ENCODE peak calls at places on chromosomes 13 and 19, in ten cellular contexts. One of them, this sample, is unnamed.

GRCh38 chr13:40508767-40509342 is 157.6 kb downstream of the FOXO1 start:
- DNase-seq in endothelial cell: no peak
- DNase-seq in transverse colon: no peak
- DNase-seq in foreskin fibroblast: no peak
- DNase-seq in osteocyte: no peak
- DNase-seq in neural crest cell: no peak
- DNase-seq in heart left ventricle: no peak
- DNase-seq in fibroblast of lung: no peak
- DNase-seq in H9: no peak
- DNase-seq in ovary: no peak
- DNase-seq in this sample: no peak

GRCh38 chr13:40230833-40231266 is 435.6 kb downstream of the FOXO1 start:
- DNase-seq in ovary: no peak
- DNase-seq in transverse colon: no peak
- DNase-seq in H9: no peak
- DNase-seq in heart left ventricle: no peak
- DNase-seq in osteocyte: no peak
- DNase-seq in neural crest cell: no peak
- DNase-seq in endothelial cell: peak; percentile 8
- DNase-seq in fibroblast of lung: peak; percentile 75
- DNase-seq in foreskin fibroblast: peak; percentile 41
- DNase-seq in this sample: no peak

GRCh38 chr19:1177322-1178114 is 3.5 kb upstream of the SBNO2 start:
- DNase-seq in endothelial cell: no peak
- DNase-seq in fibroblast of lung: peak; percentile 97
- DNase-seq in ovary: no peak
- DNase-seq in H9: no peak
- DNase-seq in foreskin fibroblast: peak; percentile 97
- DNase-seq in heart left ventricle: no peak
- DNase-seq in osteocyte: no peak
- DNase-seq in neural crest cell: no peak
- DNase-seq in transverse colon: no peak
- DNase-seq in this sample: no peak

GRCh38 chr19:40335855-40336700 is 12.1 kb downstream of the C19orf47 start:
- DNase-seq in neural crest cell: no peak
- DNase-seq in foreskin fibroblast: no peak
- DNase-seq in H9: no peak
- DNase-seq in fibroblast of lung: peak; percentile 75
- DNase-seq in endothelial cell: no peak
- DNase-seq in transverse colon: no peak
- DNase-seq in osteocyte: no peak
- DNase-seq in ovary: no peak
- DNase-seq in heart left ventricle: no peak
- DNase-seq in this sample: no peak

GRCh38 chr19:39145180-39145953 is 19.8 kb downstream of the PAK4 start:
- DNase-seq in H9: no peak
- DNase-seq in heart left ventricle: no peak
- DNase-seq in osteocyte: no peak
- DNase-seq in transverse colon: peak; percentile 45
- DNase-seq in fibroblast of lung: no peak
- DNase-seq in endothelial cell: no peak
- DNase-seq in neural crest cell: no peak
- DNase-seq in ovary: no peak
- DNase-seq in foreskin fibroblast: no peak
- DNase-seq in this sample: no peak

GRCh38 chr13:69947577-69947976 is 160.0 kb upstream of the ATXN8OS start:
- DNase-seq in endothelial cell: no peak
- DNase-seq in ovary: no peak
- DNase-seq in foreskin fibroblast: no peak
- DNase-seq in neural crest cell: no peak
- DNase-seq in fibroblast of lung: no peak
- DNase-seq in heart left ventricle: no peak
- DNase-seq in transverse colon: no peak
- DNase-seq in osteocyte: no peak
- DNase-seq in H9: no peak
- DNase-seq in this sample: no peak

GRCh38 chr13:31053098-31053497 is 108.6 kb downstream of the HSPH1 start:
- DNase-seq in foreskin fibroblast: no peak
- DNase-seq in neural crest cell: no peak
- DNase-seq in transverse colon: no peak
- DNase-seq in H9: no peak
- DNase-seq in ovary: no peak
- DNase-seq in endothelial cell: no peak
- DNase-seq in fibroblast of lung: peak; percentile 59
- DNase-seq in heart left ventricle: no peak
- DNase-seq in osteocyte: no peak
- DNase-seq in this sample: no peak

GRCh38 chr13:110062077-110062776 is 244.7 kb downstream of the COL4A1 start:
- DNase-seq in ovary: no peak
- DNase-seq in foreskin fibroblast: peak; percentile 23
- DNase-seq in H9: no peak
- DNase-seq in neural crest cell: no peak
- DNase-seq in endothelial cell: no peak
- DNase-seq in osteocyte: no peak
- DNase-seq in heart left ventricle: peak; percentile 38
- DNase-seq in transverse colon: no peak
- DNase-seq in fibroblast of lung: peak; percentile 59
- DNase-seq in this sample: no peak

GRCh38 chr19:4660993-4661392 is 9.1 kb downstream of the MYDGF start:
- DNase-seq in H9: no peak
- DNase-seq in transverse colon: no peak
- DNase-seq in ovary: no peak
- DNase-seq in osteocyte: no peak
- DNase-seq in neural crest cell: no peak
- DNase-seq in endothelial cell: no peak
- DNase-seq in fibroblast of lung: no peak
- DNase-seq in foreskin fibroblast: no peak
- DNase-seq in heart left ventricle: no peak
- DNase-seq in this sample: no peak

GRCh38 chr19:4662020-4662695 is 8.0 kb downstream of the MYDGF start:
- DNase-seq in osteocyte: peak; percentile 79
- DNase-seq in heart left ventricle: no peak
- DNase-seq in ovary: no peak
- DNase-seq in H9: no peak
- DNase-seq in neural crest cell: no peak
- DNase-seq in endothelial cell: no peak
- DNase-seq in fibroblast of lung: no peak
- DNase-seq in foreskin fibroblast: no peak
- DNase-seq in transverse colon: no peak
- DNase-seq in this sample: no peak

GRCh38 chr19:4662812-4663211 is 7.3 kb downstream of the MYDGF start:
- DNase-seq in fibroblast of lung: no peak
- DNase-seq in heart left ventricle: no peak
- DNase-seq in osteocyte: no peak
- DNase-seq in ovary: no peak
- DNase-seq in foreskin fibroblast: no peak
- DNase-seq in H9: no peak
- DNase-seq in endothelial cell: no peak
- DNase-seq in neural crest cell: no peak
- DNase-seq in transverse colon: no peak
- DNase-seq in this sample: no peak

GRCh38 chr19:4657835-4658234 is 12.3 kb downstream of the MYDGF start:
- DNase-seq in heart left ventricle: no peak
- DNase-seq in H9: no peak
- DNase-seq in transverse colon: no peak
- DNase-seq in foreskin fibroblast: no peak
- DNase-seq in endothelial cell: no peak
- DNase-seq in neural crest cell: no peak
- DNase-seq in fibroblast of lung: no peak
- DNase-seq in osteocyte: no peak
- DNase-seq in ovary: no peak
- DNase-seq in this sample: no peak

DNA sequence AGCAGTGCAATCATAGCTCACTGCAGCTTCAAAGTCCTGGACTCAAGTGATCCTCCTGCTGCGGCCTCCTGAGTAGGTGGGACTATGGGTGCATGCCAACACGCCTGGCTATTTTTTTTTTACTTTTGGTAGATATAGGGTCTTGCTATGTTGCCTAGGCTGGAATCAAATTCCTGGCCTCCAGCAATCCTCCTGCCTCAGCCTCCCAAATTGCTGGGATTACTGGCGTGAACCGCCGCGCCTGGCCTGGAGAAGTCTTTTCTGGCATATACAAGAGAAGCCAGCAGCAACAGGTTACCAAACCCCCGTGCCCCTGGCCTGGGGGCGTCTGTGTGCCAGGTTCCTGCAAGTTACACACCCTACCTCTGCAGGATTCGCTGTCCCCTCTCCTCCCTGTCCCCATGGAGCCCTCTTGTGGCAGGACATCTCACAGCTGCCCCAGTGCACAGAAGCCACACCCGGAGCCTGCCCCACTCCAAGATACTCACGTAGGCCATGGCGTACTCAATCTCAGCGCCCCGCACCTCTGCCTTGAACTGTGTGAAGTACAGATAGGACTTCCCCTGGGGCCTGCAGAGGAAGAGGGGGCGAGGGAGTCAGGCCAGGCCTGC is 9.9 kb downstream of the MYDGF start:
- DNase-seq in transverse colon: peak; percentile 33
- DNase-seq in heart left ventricle: no peak
- DNase-seq in ovary: no peak
- DNase-seq in foreskin fibroblast: no peak
- DNase-seq in osteocyte: no peak
- DNase-seq in H9: peak; percentile 83
- DNase-seq in neural crest cell: no peak
- DNase-seq in endothelial cell: peak; percentile 50
- DNase-seq in fibroblast of lung: no peak
- DNase-seq in this sample: peak; percentile 55
- TF ChIP-seq CTCF in transverse colon: peak; percentile 36
- TF ChIP-seq CTCF in heart left ventricle: peak; percentile 16
- TF ChIP-seq CTCF in ovary: no peak
- TF ChIP-seq CTCF in foreskin fibroblast: peak; percentile 9
- TF ChIP-seq CTCF in osteocyte: peak; percentile 24
- TF ChIP-seq CTCF in H9: peak; percentile 62
- TF ChIP-seq CTCF in neural crest cell: no peak
- TF ChIP-seq CTCF in endothelial cell: no peak
- TF ChIP-seq CTCF in fibroblast of lung: peak; percentile 15
- TF ChIP-seq CTCF in this sample: no peak

GRCh38 chr19:57377498-57378146 is 12.0 kb upstream of the ZNF548 start:
- DNase-seq in heart left ventricle: no peak
- DNase-seq in fibroblast of lung: no peak
- DNase-seq in H9: no peak
- DNase-seq in ovary: no peak
- DNase-seq in endothelial cell: no peak
- DNase-seq in neural crest cell: no peak
- DNase-seq in osteocyte: no peak
- DNase-seq in foreskin fibroblast: no peak
- DNase-seq in transverse colon: no peak
- DNase-seq in this sample: no peak
- TF ChIP-seq CTCF in heart left ventricle: no peak
- TF ChIP-seq CTCF in fibroblast of lung: no peak
- TF ChIP-seq CTCF in H9: no peak
- TF ChIP-seq CTCF in ovary: no peak
- TF ChIP-seq CTCF in endothelial cell: no peak
- TF ChIP-seq CTCF in neural crest cell: no peak
- TF ChIP-seq CTCF in osteocyte: no peak
- TF ChIP-seq CTCF in foreskin fibroblast: no peak
- TF ChIP-seq CTCF in transverse colon: no peak
- TF ChIP-seq CTCF in this sample: no peak

DNA sequence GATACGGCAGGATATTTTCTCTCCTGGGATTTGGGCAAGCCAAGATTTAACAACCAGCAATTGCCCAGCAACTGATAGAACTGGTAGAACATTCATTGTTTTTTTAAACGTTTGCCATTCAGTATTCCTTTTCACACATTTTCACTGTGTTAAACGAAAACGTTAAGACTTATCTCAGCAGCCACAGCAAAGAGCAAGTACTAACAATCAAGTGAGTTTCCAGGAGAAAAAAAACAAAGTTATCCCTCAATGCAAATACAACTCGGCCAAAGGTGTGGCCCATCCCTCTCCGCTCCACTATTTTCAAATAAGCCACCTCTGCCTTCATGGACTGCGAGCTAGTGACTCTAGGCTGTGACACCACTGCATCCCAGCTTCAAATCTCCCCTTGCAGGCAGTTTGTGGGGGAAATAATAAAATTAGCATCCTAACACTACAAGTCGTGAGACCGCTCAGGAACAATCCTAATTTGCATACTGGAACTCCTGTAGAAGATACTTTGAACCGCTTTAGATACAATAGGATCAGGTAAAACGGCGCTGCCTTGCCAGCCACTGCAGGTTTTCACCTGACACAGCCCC is 449 bp upstream of the RFXAP start:
- DNase-seq in transverse colon: no peak
- DNase-seq in ovary: no peak
- DNase-seq in heart left ventricle: no peak
- DNase-seq in neural crest cell: no peak
- DNase-seq in H9: no peak
- DNase-seq in foreskin fibroblast: no peak
- DNase-seq in fibroblast of lung: no peak
- DNase-seq in osteocyte: no peak
- DNase-seq in endothelial cell: no peak
- DNase-seq in this sample: no peak
- TF ChIP-seq CTCF in transverse colon: no peak
- TF ChIP-seq CTCF in ovary: no peak
- TF ChIP-seq CTCF in heart left ventricle: no peak
- TF ChIP-seq CTCF in neural crest cell: no peak
- TF ChIP-seq CTCF in H9: no peak
- TF ChIP-seq CTCF in foreskin fibroblast: no peak
- TF ChIP-seq CTCF in fibroblast of lung: no peak
- TF ChIP-seq CTCF in osteocyte: no peak
- TF ChIP-seq CTCF in endothelial cell: no peak
- TF ChIP-seq CTCF in this sample: no peak

GRCh38 chr13:99193152-99193551 is 7.5 kb upstream of the UBAC2 start:
- DNase-seq in transverse colon: no peak
- DNase-seq in neural crest cell: no peak
- DNase-seq in ovary: no peak
- DNase-seq in H9: no peak
- DNase-seq in foreskin fibroblast: no peak
- DNase-seq in osteocyte: peak; percentile 54
- DNase-seq in heart left ventricle: no peak
- DNase-seq in endothelial cell: no peak
- DNase-seq in fibroblast of lung: no peak
- DNase-seq in this sample: no peak

GRCh38 chr13:99197257-99197651 is 3.4 kb upstream of the UBAC2 start:
- DNase-seq in H9: no peak
- DNase-seq in osteocyte: peak; percentile 66
- DNase-seq in transverse colon: peak; percentile 60
- DNase-seq in foreskin fibroblast: no peak
- DNase-seq in neural crest cell: no peak
- DNase-seq in heart left ventricle: no peak
- DNase-seq in endothelial cell: no peak
- DNase-seq in fibroblast of lung: no peak
- DNase-seq in ovary: no peak
- DNase-seq in this sample: no peak

GRCh38 chr13:99198630-99199029 is 2.0 kb upstream of the UBAC2 start:
- DNase-seq in fibroblast of lung: no peak
- DNase-seq in H9: no peak
- DNase-seq in transverse colon: no peak
- DNase-seq in heart left ventricle: no peak
- DNase-seq in neural crest cell: no peak
- DNase-seq in ovary: no peak
- DNase-seq in endothelial cell: no peak
- DNase-seq in foreskin fibroblast: no peak
- DNase-seq in osteocyte: no peak
- DNase-seq in this sample: no peak

GRCh38 chr13:99199541-99200432 is 867 bp upstream of the UBAC2 start:
- DNase-seq in heart left ventricle: no peak
- DNase-seq in fibroblast of lung: peak; percentile 22
- DNase-seq in transverse colon: no peak
- DNase-seq in H9: no peak
- DNase-seq in neural crest cell: no peak
- DNase-seq in ovary: peak; percentile 54
- DNase-seq in endothelial cell: no peak
- DNase-seq in osteocyte: no peak
- DNase-seq in foreskin fibroblast: peak; percentile 15
- DNase-seq in this sample: no peak

GRCh38 chr13:99196466-99197256 is 4.0 kb upstream of the UBAC2 start:
- DNase-seq in H9: no peak
- DNase-seq in transverse colon: no peak
- DNase-seq in foreskin fibroblast: no peak
- DNase-seq in neural crest cell: no peak
- DNase-seq in endothelial cell: no peak
- DNase-seq in fibroblast of lung: no peak
- DNase-seq in ovary: no peak
- DNase-seq in osteocyte: no peak
- DNase-seq in heart left ventricle: no peak
- DNase-seq in this sample: no peak
- TF ChIP-seq CTCF in H9: peak; percentile 38
- TF ChIP-seq CTCF in transverse colon: peak; percentile 20
- TF ChIP-seq CTCF in foreskin fibroblast: peak; percentile 9
- TF ChIP-seq CTCF in neural crest cell: peak; percentile 42
- TF ChIP-seq CTCF in endothelial cell: no peak
- TF ChIP-seq CTCF in fibroblast of lung: no peak
- TF ChIP-seq CTCF in ovary: no peak
- TF ChIP-seq CTCF in osteocyte: peak; percentile 21
- TF ChIP-seq CTCF in heart left ventricle: no peak
- TF ChIP-seq CTCF in this sample: no peak

This sample was measured in glutamatergic neuron.